ENCODE peak calls at places on chromosomes 3 and 15, in nine cellular contexts. L, J, T, Z, R, M, Q, W and C are unnamed samples.

GRCh38 chr3:56702487-56703315 is 19.6 kb upstream of the TASOR start:
- DNase-seq in L (peak; percentile 17), J (peak; percentile 49), T (peak; percentile 77), Z (no peak), R (peak; percentile 64), M (peak; percentile 59), Q (peak; percentile 32), W (peak; percentile 65), C (peak; percentile 56)

GRCh38 chr3:169104541-169104940 is 559.0 kb downstream of the MECOM start:
- DNase-seq in L (no peak), J (peak; percentile 63), T (no peak), Z (no peak), R (peak; percentile 11), M (peak; percentile 87), Q (no peak), W (no peak), C (no peak)

GRCh38 chr3:188956839-188957489 is 214.8 kb upstream of the TPRG1 start:
- DNase-seq in L (peak; percentile 15), J (peak; percentile 56), T (peak; percentile 84), Z (no peak), R (peak; percentile 69), M (peak; percentile 57), Q (peak; percentile 33), W (no peak), C (peak; percentile 57)

GRCh38 chr3:64595253-64595694 is 92.5 kb downstream of the ADAMTS9 start:
- DNase-seq in L (no peak), J (peak; percentile 79), T (no peak), Z (no peak), R (no peak), M (peak; percentile 60), Q (no peak), W (no peak), C (no peak)

GRCh38 chr3:149479621-149480325 is 5.3 kb downstream of the TM4SF4 start:
- DNase-seq in L (no peak), J (no peak), T (no peak), Z (no peak), R (no peak), M (no peak), Q (no peak), W (no peak), C (no peak)

GRCh38 chr15:83613716-83614115 is 40.2 kb upstream of the ADAMTSL3 start:
- DNase-seq in L (no peak), J (no peak), T (no peak), Z (no peak), R (no peak), M (no peak), Q (no peak), W (no peak), C (no peak)

GRCh38 chr15:29774900-29775299 is 47.4 kb downstream of the TJP1 start:
- DNase-seq in L (no peak), J (peak; percentile 43), T (no peak), Z (no peak), R (no peak), M (peak; percentile 72), Q (no peak), W (no peak), C (no peak)

GRCh38 chr15:89783111-89783860 is 7.2 kb downstream of the MESP2 start:
- DNase-seq in L (no peak), J (peak; percentile 85), T (no peak), Z (no peak), R (no peak), M (no peak), Q (no peak), W (no peak), C (peak; percentile 82)

GRCh38 chr3:72339750-72340025 is 508.6 kb downstream of the SHQ1 start:
- DNase-seq in L (no peak), J (no peak), T (no peak), Z (no peak), R (no peak), M (no peak), Q (no peak), W (no peak), C (no peak)

GRCh38 chr15:43872416-43873020 is 45.7 kb downstream of the WDR76 start:
- DNase-seq in L (peak; percentile 62), J (peak; percentile 70), T (peak; percentile 86), Z (peak; percentile 28), R (peak; percentile 23), M (peak; percentile 46), Q (no peak), W (no peak), C (peak; percentile 56)

GRCh38 chr3:122936335-122936734 is 91.2 kb downstream of the SEMA5B start:
- DNase-seq in L (no peak), J (no peak), T (peak; percentile 10), Z (peak; percentile 6), R (no peak), M (no peak), Q (no peak), W (no peak), C (no peak)

GRCh38 chr3:50381315-50381714 is 22.0 kb upstream of the TMEM115 start:
- DNase-seq in L (peak; percentile 78), J (no peak), T (no peak), Z (no peak), R (peak; percentile 6), M (no peak), Q (no peak), W (no peak), C (no peak)

GRCh38 chr3:63693351-63693750 is 40.9 kb downstream of the SNTN start:
- DNase-seq in L (no peak), J (no peak), T (no peak), Z (no peak), R (no peak), M (no peak), Q (no peak), W (no peak), C (no peak)

GRCh38 chr3:172561894-172562664 is 38.8 kb upstream of the TNFSF10 start:
- DNase-seq in L (no peak), J (no peak), T (no peak), Z (no peak), R (no peak), M (no peak), Q (no peak), W (no peak), C (no peak)

GRCh38 chr15:86021281-86022264 is 58.1 kb upstream of the AGBL1 start:
- DNase-seq in L (no peak), J (no peak), T (no peak), Z (no peak), R (no peak), M (no peak), Q (no peak), W (no peak), C (no peak)

GRCh38 chr3:61990618-61991017 is 382.7 kb downstream of the FEZF2 start:
- DNase-seq in L (no peak), J (no peak), T (no peak), Z (no peak), R (no peak), M (no peak), Q (no peak), W (no peak), C (no peak)

GRCh38 chr15:74451861-74452835 is 8.8 kb downstream of the UBL7 start:
- DNase-seq in L (no peak), J (no peak), T (no peak), Z (no peak), R (peak; percentile 48), M (no peak), Q (no peak), W (no peak), C (no peak)

GRCh38 chr3:112074006-112074405 is 12.2 kb upstream of the C3orf52 start:
- DNase-seq in L (no peak), J (no peak), T (no peak), Z (no peak), R (no peak), M (peak; percentile 51), Q (no peak), W (no peak), C (no peak)

GRCh38 chr3:193407156-193407555 is 28.6 kb upstream of the ATP13A5 start:
- DNase-seq in L (peak; percentile 3), J (no peak), T (no peak), Z (no peak), R (no peak), M (no peak), Q (no peak), W (no peak), C (no peak)

GRCh38 chr15:60905587-60905986 is 323.5 kb downstream of the RORA start:
- DNase-seq in L (no peak), J (no peak), T (no peak), Z (no peak), R (no peak), M (no peak), Q (no peak), W (no peak), C (peak; percentile 48)